ENCODE peak calls at places on chromosomes 5 and 9, in four cellular contexts. Q is stimulated activated CD8-positive, alpha-beta memory T cell treated with anti-CD3 and anti-CD28 coated beads, Interleukin-4, amount 100 ng/mL, for 24 hours; K is EH; U is activated CD8-positive, alpha-beta memory T cell treated with anti-CD3 and anti-CD28 coated beads for 1 hour. V is an unnamed sample.

GRCh38 chr9:107425110-107426025 is 64.2 kb downstream of the KLF4 start:
- DNase-seq in Q (peak; percentile 26), K (peak; percentile 58), U (no peak), V (peak; percentile 49)

GRCh38 chr5:17992296-17992695 is 358.0 kb downstream of the TAF11L14 start:
- DNase-seq in Q (no peak), K (no peak), U (no peak), V (no peak)

GRCh38 chr5:65570598-65571226 is 7.6 kb downstream of the PPWD1 start:
- DNase-seq in Q (no peak), K (no peak), U (no peak), V (no peak)

GRCh38 chr5:139664727-139665351 is 16.7 kb downstream of the CXXC5 start:
- DNase-seq in Q (no peak), K (no peak), U (no peak), V (no peak)

GRCh38 chr5:121581588-121581987 is 270.1 kb upstream of the FTMT start:
- DNase-seq in Q (no peak), K (no peak), U (no peak), V (no peak)

GRCh38 chr5:170293273-170293672 is 4.3 kb downstream of the LCP2 start:
- DNase-seq in Q (peak; percentile 55), K (no peak), U (no peak), V (no peak)

GRCh38 chr5:24606974-24607373 is 37.8 kb downstream of the CDH10 start:
- DNase-seq in Q (no peak), K (no peak), U (no peak), V (no peak)

GRCh38 chr5:68455216-68455615 is 239.7 kb downstream of the PIK3R1 start:
- DNase-seq in Q (no peak), K (peak; percentile 62), U (no peak), V (no peak)

GRCh38 chr9:87606921-87607521 is 109.4 kb downstream of the DAPK1 start:
- DNase-seq in Q (no peak), K (peak; percentile 89), U (no peak), V (peak; percentile 77)

GRCh38 chr9:18727904-18728303 is 254.0 kb downstream of the ADAMTSL1 start:
- DNase-seq in Q (no peak), K (no peak), U (no peak), V (no peak)

V was measured in iris pigment epithelial cell.